ENCODE peak calls at places on chromosome 6, in four cellular contexts. One of them, this sample, is unnamed.

GRCh38 chr6:6811151-6812002 is 222.9 kb downstream of the LY86 start:
- DNase-seq in upper lobe of right lung: no peak
- DNase-seq in lower lobe of right lung: no peak
- DNase-seq in effector memory CD4-positive, alpha-beta T cell: no peak
- DNase-seq in this sample: no peak

GRCh38 chr6:163226181-163226835 is 188.2 kb upstream of the QKI start:
- DNase-seq in effector memory CD4-positive, alpha-beta T cell: no peak
- DNase-seq in lower lobe of right lung: no peak
- DNase-seq in upper lobe of right lung: no peak
- DNase-seq in this sample: no peak

GRCh38 chr6:84220809-84221409 is 6.5 kb downstream of the CEP162 start:
- DNase-seq in lower lobe of right lung: no peak
- DNase-seq in upper lobe of right lung: no peak
- DNase-seq in effector memory CD4-positive, alpha-beta T cell: no peak
- DNase-seq in this sample: no peak

GRCh38 chr6:25017486-25017885 is 81.7 kb upstream of the RIPOR2 start:
- DNase-seq in upper lobe of right lung: no peak
- DNase-seq in lower lobe of right lung: no peak
- DNase-seq in effector memory CD4-positive, alpha-beta T cell: no peak
- DNase-seq in this sample: no peak

GRCh38 chr6:108561742-108562502 is 1.2 kb downstream of the FOXO3 start:
- DNase-seq in upper lobe of right lung: peak; percentile 71
- DNase-seq in effector memory CD4-positive, alpha-beta T cell: no peak
- DNase-seq in lower lobe of right lung: peak; percentile 61
- DNase-seq in this sample: peak; percentile 23

GRCh38 chr6:127566671-127567070 is 10.3 kb upstream of the C6orf58 start:
- DNase-seq in upper lobe of right lung: no peak
- DNase-seq in lower lobe of right lung: no peak
- DNase-seq in effector memory CD4-positive, alpha-beta T cell: no peak
- DNase-seq in this sample: no peak

GRCh38 chr6:129114992-129115391 is 232.1 kb downstream of the LAMA2 start:
- DNase-seq in upper lobe of right lung: no peak
- DNase-seq in effector memory CD4-positive, alpha-beta T cell: no peak
- DNase-seq in lower lobe of right lung: no peak
- DNase-seq in this sample: no peak

GRCh38 chr6:112665815-112666214 is 318.7 kb downstream of the RFPL4B start:
- DNase-seq in effector memory CD4-positive, alpha-beta T cell: no peak
- DNase-seq in lower lobe of right lung: no peak
- DNase-seq in upper lobe of right lung: no peak
- DNase-seq in this sample: no peak

GRCh38 chr6:90086517-90086916 is 192.2 kb downstream of the GJA10 start:
- DNase-seq in effector memory CD4-positive, alpha-beta T cell: no peak
- DNase-seq in lower lobe of right lung: no peak
- DNase-seq in upper lobe of right lung: no peak
- DNase-seq in this sample: no peak

GRCh38 chr6:148440021-148440420 is 97.4 kb downstream of the SASH1 start:
- DNase-seq in effector memory CD4-positive, alpha-beta T cell: no peak
- DNase-seq in upper lobe of right lung: no peak
- DNase-seq in lower lobe of right lung: no peak
- DNase-seq in this sample: no peak

GRCh38 chr6:111200823-111201134 is 113.5 kb downstream of the SLC16A10 start:
- DNase-seq in upper lobe of right lung: no peak
- DNase-seq in effector memory CD4-positive, alpha-beta T cell: no peak
- DNase-seq in lower lobe of right lung: no peak
- DNase-seq in this sample: no peak

GRCh38 chr6:169858293-169858934 is 107.0 kb downstream of the ERMARD start:
- DNase-seq in effector memory CD4-positive, alpha-beta T cell: no peak
- DNase-seq in upper lobe of right lung: peak; percentile 60
- DNase-seq in lower lobe of right lung: no peak
- DNase-seq in this sample: no peak

GRCh38 chr6:63760199-63760598 is 124.6 kb downstream of the PHF3 start:
- DNase-seq in upper lobe of right lung: no peak
- DNase-seq in effector memory CD4-positive, alpha-beta T cell: no peak
- DNase-seq in lower lobe of right lung: no peak
- DNase-seq in this sample: no peak

GRCh38 chr6:52133326-52133725 is 45.9 kb upstream of the PKHD1 start:
- DNase-seq in upper lobe of right lung: no peak
- DNase-seq in lower lobe of right lung: no peak
- DNase-seq in effector memory CD4-positive, alpha-beta T cell: no peak
- DNase-seq in this sample: no peak

GRCh38 chr6:144683216-144684070 is 398.3 kb downstream of the UTRN start:
- DNase-seq in lower lobe of right lung: no peak
- DNase-seq in effector memory CD4-positive, alpha-beta T cell: no peak
- DNase-seq in upper lobe of right lung: no peak
- DNase-seq in this sample: no peak

GRCh38 chr6:113690255-113690956 is 166.7 kb upstream of the MARCKS start:
- DNase-seq in upper lobe of right lung: no peak
- DNase-seq in lower lobe of right lung: no peak
- DNase-seq in effector memory CD4-positive, alpha-beta T cell: no peak
- DNase-seq in this sample: no peak

GRCh38 chr6:23647045-23647444 is 479.0 kb upstream of the NRSN1 start:
- DNase-seq in lower lobe of right lung: no peak
- DNase-seq in upper lobe of right lung: no peak
- DNase-seq in effector memory CD4-positive, alpha-beta T cell: no peak
- DNase-seq in this sample: no peak

GRCh38 chr6:165767228-165767627 is 104.2 kb upstream of the PDE10A start:
- DNase-seq in upper lobe of right lung: no peak
- DNase-seq in effector memory CD4-positive, alpha-beta T cell: no peak
- DNase-seq in lower lobe of right lung: no peak
- DNase-seq in this sample: no peak

GRCh38 chr6:157637516-157637915 is 185.5 kb upstream of the SNX9 start:
- DNase-seq in lower lobe of right lung: no peak
- DNase-seq in upper lobe of right lung: no peak
- DNase-seq in effector memory CD4-positive, alpha-beta T cell: no peak
- DNase-seq in this sample: no peak

GRCh38 chr6:150667977-150668716 is 68.5 kb downstream of the PLEKHG1 start:
- DNase-seq in upper lobe of right lung: peak; percentile 84
- DNase-seq in effector memory CD4-positive, alpha-beta T cell: no peak
- DNase-seq in lower lobe of right lung: peak; percentile 89
- DNase-seq in this sample: no peak

GRCh38 chr6:13014551-13015378 is 298.2 kb downstream of the PHACTR1 start:
- DNase-seq in effector memory CD4-positive, alpha-beta T cell: no peak
- DNase-seq in lower lobe of right lung: peak; percentile 62
- DNase-seq in upper lobe of right lung: peak; percentile 73
- DNase-seq in this sample: no peak

GRCh38 chr6:146546440-146546839 is 2.8 kb downstream of the RAB32 start:
- DNase-seq in upper lobe of right lung: no peak
- DNase-seq in lower lobe of right lung: no peak
- DNase-seq in effector memory CD4-positive, alpha-beta T cell: no peak
- DNase-seq in this sample: no peak

GRCh38 chr6:149779644-149779963 is 30.1 kb downstream of the PCMT1 start:
- DNase-seq in lower lobe of right lung: no peak
- DNase-seq in upper lobe of right lung: no peak
- DNase-seq in effector memory CD4-positive, alpha-beta T cell: no peak
- DNase-seq in this sample: no peak

GRCh38 chr6:140064371-140064770 is 689.9 kb upstream of the CITED2 start:
- DNase-seq in lower lobe of right lung: no peak
- DNase-seq in upper lobe of right lung: no peak
- DNase-seq in effector memory CD4-positive, alpha-beta T cell: no peak
- DNase-seq in this sample: no peak

GRCh38 chr6:1686117-1687098 is 76.7 kb downstream of the FOXC1 start:
- DNase-seq in lower lobe of right lung: peak; percentile 62
- DNase-seq in upper lobe of right lung: no peak
- DNase-seq in effector memory CD4-positive, alpha-beta T cell: no peak
- DNase-seq in this sample: no peak

GRCh38 chr6:170152111-170152926 is 138.6 kb downstream of the DLL1 start:
- DNase-seq in upper lobe of right lung: no peak
- DNase-seq in effector memory CD4-positive, alpha-beta T cell: no peak
- DNase-seq in lower lobe of right lung: peak; percentile 70
- DNase-seq in this sample: no peak

DNA sequence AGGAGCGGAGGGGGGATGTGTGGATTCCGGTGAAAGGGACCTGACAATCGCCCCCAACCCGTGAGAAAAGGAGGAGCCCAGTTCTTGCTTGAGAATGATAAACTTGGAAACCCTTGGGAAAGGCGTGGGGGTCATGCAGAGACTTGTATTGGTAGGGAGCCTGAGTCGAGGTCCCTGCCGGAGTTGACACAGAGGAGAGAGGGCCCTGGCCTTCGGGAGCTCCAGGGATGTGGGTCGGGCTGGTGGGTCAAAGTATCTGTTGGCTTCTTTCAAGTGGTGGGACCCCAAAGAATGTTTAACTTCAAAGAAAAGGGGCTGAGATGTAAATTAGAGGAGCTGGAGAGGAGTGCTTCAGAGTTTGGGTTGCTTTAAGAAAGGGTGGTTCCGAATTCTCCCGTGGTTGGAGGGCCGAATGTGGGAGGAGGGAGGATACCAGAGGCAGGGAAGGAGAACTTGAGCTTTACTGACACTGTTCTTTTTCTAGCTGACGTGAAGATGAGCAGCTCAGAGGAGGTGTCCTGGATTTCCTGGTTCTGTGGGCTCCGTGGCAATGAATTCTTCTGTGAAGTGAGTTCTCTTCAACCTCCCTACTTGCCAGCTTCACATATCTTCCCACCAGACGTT is 569 bp downstream of the CSNK2B start:
- DNase-seq in effector memory CD4-positive, alpha-beta T cell: no peak
- DNase-seq in lower lobe of right lung: no peak
- DNase-seq in upper lobe of right lung: no peak
- DNase-seq in this sample: no peak
- H3K36me3 ChIP-seq in effector memory CD4-positive, alpha-beta T cell: peaks cover 51% of the 10 kb centered on the region
- H3K36me3 ChIP-seq in lower lobe of right lung: peaks cover 68% of the 10 kb centered on the region
- H3K36me3 ChIP-seq in upper lobe of right lung: peaks cover 63% of the 10 kb centered on the region
- H3K36me3 ChIP-seq in this sample: peaks cover 80% of the 10 kb centered on the region

GRCh38 chr6:2896741-2897140 is 6.4 kb downstream of the SERPINB9 start:
- DNase-seq in upper lobe of right lung: no peak
- DNase-seq in effector memory CD4-positive, alpha-beta T cell: no peak
- DNase-seq in lower lobe of right lung: no peak
- DNase-seq in this sample: no peak

GRCh38 chr6:2895072-2895471 is 8.0 kb downstream of the SERPINB9 start:
- DNase-seq in effector memory CD4-positive, alpha-beta T cell: no peak
- DNase-seq in upper lobe of right lung: no peak
- DNase-seq in lower lobe of right lung: no peak
- DNase-seq in this sample: no peak

GRCh38 chr6:2893276-2893675 is 9.8 kb downstream of the SERPINB9 start:
- DNase-seq in lower lobe of right lung: no peak
- DNase-seq in upper lobe of right lung: no peak
- DNase-seq in effector memory CD4-positive, alpha-beta T cell: no peak
- DNase-seq in this sample: no peak

GRCh38 chr6:2890981-2891767 is 11.9 kb downstream of the SERPINB9 start:
- DNase-seq in lower lobe of right lung: no peak
- DNase-seq in effector memory CD4-positive, alpha-beta T cell: no peak
- DNase-seq in upper lobe of right lung: no peak
- DNase-seq in this sample: no peak

DNA sequence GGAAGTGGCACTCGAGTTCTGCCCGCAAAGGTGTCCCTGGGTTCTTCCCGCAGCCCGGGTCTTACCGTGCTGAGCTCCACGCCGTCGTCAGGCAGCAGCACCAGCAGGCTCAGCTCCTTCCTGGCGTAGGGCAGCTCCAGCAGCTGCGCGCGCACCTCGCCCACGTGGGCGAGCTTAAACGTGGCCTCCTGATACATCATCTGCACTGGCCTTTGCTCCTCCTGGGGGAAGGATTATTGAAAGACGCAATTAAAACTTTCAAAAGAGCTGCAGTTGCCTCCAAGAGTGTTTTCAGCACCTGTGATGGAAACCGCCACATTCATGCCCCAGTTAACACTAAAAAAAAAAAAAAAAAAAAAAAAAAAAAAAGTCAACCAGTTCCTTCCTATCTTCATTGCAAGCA is 11.3 kb downstream of the SERPINB9 start:
- DNase-seq in upper lobe of right lung: no peak
- DNase-seq in lower lobe of right lung: no peak
- DNase-seq in effector memory CD4-positive, alpha-beta T cell: peak; percentile 78
- DNase-seq in this sample: no peak
- H3K36me3 ChIP-seq in upper lobe of right lung: peaks cover 71% of the 10 kb centered on the region
- H3K36me3 ChIP-seq in lower lobe of right lung: peaks cover 85% of the 10 kb centered on the region
- H3K36me3 ChIP-seq in effector memory CD4-positive, alpha-beta T cell: peaks cover 62% of the 10 kb centered on the region
- H3K36me3 ChIP-seq in this sample: no peaks in the 10 kb centered on the region

GRCh38 chr6:41909727-41910126 is 11.2 kb downstream of the MED20 start:
- DNase-seq in lower lobe of right lung: no peak
- DNase-seq in effector memory CD4-positive, alpha-beta T cell: no peak
- DNase-seq in upper lobe of right lung: no peak
- DNase-seq in this sample: no peak
- H3K36me3 ChIP-seq in lower lobe of right lung: peaks cover 82% of the 10 kb centered on the region
- H3K36me3 ChIP-seq in effector memory CD4-positive, alpha-beta T cell: peaks cover 34% of the 10 kb centered on the region
- H3K36me3 ChIP-seq in upper lobe of right lung: peaks cover 75% of the 10 kb centered on the region
- H3K36me3 ChIP-seq in this sample: peaks cover 85% of the 10 kb centered on the region

DNA sequence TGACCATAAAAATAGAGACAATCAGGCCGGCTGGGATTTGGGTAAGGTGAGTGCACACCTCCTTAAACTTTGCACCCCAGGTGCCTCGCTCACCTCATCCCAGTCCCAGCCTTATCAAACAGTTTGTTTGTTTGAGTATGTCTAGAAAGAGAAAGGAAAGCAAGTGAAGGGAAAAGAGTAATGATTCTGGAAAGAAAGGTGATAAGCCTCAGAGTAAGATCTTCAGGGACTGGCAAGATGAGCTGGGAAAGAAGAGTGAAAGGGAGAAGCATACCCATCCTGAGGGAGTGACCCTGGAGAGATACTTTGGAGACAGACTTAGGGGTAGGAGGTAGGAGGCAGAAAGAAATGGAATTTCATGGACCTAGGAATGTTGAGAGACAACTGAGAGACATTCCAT is 1.7 kb downstream of the TAP2 start:
- DNase-seq in lower lobe of right lung: no peak
- DNase-seq in effector memory CD4-positive, alpha-beta T cell: no peak
- DNase-seq in upper lobe of right lung: no peak
- DNase-seq in this sample: no peak
- H3K36me3 ChIP-seq in lower lobe of right lung: peaks cover 53% of the 10 kb centered on the region
- H3K36me3 ChIP-seq in effector memory CD4-positive, alpha-beta T cell: peaks cover 48% of the 10 kb centered on the region
- H3K36me3 ChIP-seq in upper lobe of right lung: peaks cover 60% of the 10 kb centered on the region
- H3K36me3 ChIP-seq in this sample: no peaks in the 10 kb centered on the region

GRCh38 chr6:167130712-167131684 is 8.1 kb downstream of the CCR6 start:
- DNase-seq in effector memory CD4-positive, alpha-beta T cell: no peak
- DNase-seq in lower lobe of right lung: no peak
- DNase-seq in upper lobe of right lung: no peak
- DNase-seq in this sample: no peak
- H3K36me3 ChIP-seq in effector memory CD4-positive, alpha-beta T cell: peaks cover 8% of the 10 kb centered on the region
- H3K36me3 ChIP-seq in lower lobe of right lung: no peaks in the 10 kb centered on the region
- H3K36me3 ChIP-seq in upper lobe of right lung: no peaks in the 10 kb centered on the region
- H3K36me3 ChIP-seq in this sample: no peaks in the 10 kb centered on the region

GRCh38 chr6:131640100-131640499 is 3.0 kb downstream of the ENPP3 start:
- DNase-seq in upper lobe of right lung: no peak
- DNase-seq in effector memory CD4-positive, alpha-beta T cell: no peak
- DNase-seq in lower lobe of right lung: no peak
- DNase-seq in this sample: no peak
- H3K36me3 ChIP-seq in upper lobe of right lung: no peaks in the 10 kb centered on the region
- H3K36me3 ChIP-seq in effector memory CD4-positive, alpha-beta T cell: no peaks in the 10 kb centered on the region
- H3K36me3 ChIP-seq in lower lobe of right lung: no peaks in the 10 kb centered on the region
- H3K36me3 ChIP-seq in this sample: no peaks in the 10 kb centered on the region

GRCh38 chr6:44428682-44429081 is 41.2 kb downstream of the CDC5L start:
- DNase-seq in lower lobe of right lung: no peak
- DNase-seq in upper lobe of right lung: no peak
- DNase-seq in effector memory CD4-positive, alpha-beta T cell: no peak
- DNase-seq in this sample: no peak

GRCh38 chr6:44422534-44422933 is 35.0 kb downstream of the CDC5L start:
- DNase-seq in lower lobe of right lung: no peak
- DNase-seq in effector memory CD4-positive, alpha-beta T cell: no peak
- DNase-seq in upper lobe of right lung: no peak
- DNase-seq in this sample: no peak

GRCh38 chr6:44423306-44423705 is 35.8 kb downstream of the CDC5L start:
- DNase-seq in upper lobe of right lung: no peak
- DNase-seq in effector memory CD4-positive, alpha-beta T cell: no peak
- DNase-seq in lower lobe of right lung: no peak
- DNase-seq in this sample: no peak
- H3K36me3 ChIP-seq in upper lobe of right lung: peaks cover 89% of the 10 kb centered on the region
- H3K36me3 ChIP-seq in effector memory CD4-positive, alpha-beta T cell: peaks cover 75% of the 10 kb centered on the region
- H3K36me3 ChIP-seq in lower lobe of right lung: peaks cover 93% of the 10 kb centered on the region
- H3K36me3 ChIP-seq in this sample: peaks cover 92% of the 10 kb centered on the region

This sample was measured in WERI-Rb-1.